ENCODE peak calls at places on chromosomes 1 and 21, in five cellular contexts. E is T1000, Y is AG04450, P is lower leg skin, H is SW 1271. S is an unnamed sample.

GRCh38 chr1:199089393-199090122 is 450.7 kb downstream of the PTPRC start:
- DNase-seq in E (no peak), Y (no peak), P (no peak), H (no peak), S (no peak)

GRCh38 chr21:31543191-31543590 is 116.3 kb upstream of the SOD1 start:
- DNase-seq in E (no peak), Y (peak), P (no peak), H (no peak), S (no peak)

GRCh38 chr1:215719569-215719968 is 152.5 kb downstream of the KCTD3 start:
- DNase-seq in E (no peak), Y (no peak), P (no peak), H (no peak), S (no peak)

GRCh38 chr21:41858466-41859296 is 20.5 kb downstream of the PRDM15 start:
- DNase-seq in E (no peak), Y (no peak), P (no peak), H (no peak), S (no peak)

GRCh38 chr21:33236799-33237198 is 7.1 kb downstream of the IFNAR2 start:
- DNase-seq in E (no peak), Y (no peak), P (no peak), H (no peak), S (no peak)

GRCh38 chr1:181044449-181044966 is 10.7 kb downstream of the MR1 start:
- DNase-seq in E (no peak), Y (no peak), P (no peak), H (no peak), S (no peak)

GRCh38 chr1:66239834-66240233 is 294.1 kb upstream of the SGIP1 start:
- DNase-seq in E (no peak), Y (no peak), P (no peak), H (no peak), S (no peak)

GRCh38 chr1:25720624-25721023 is 79.4 kb upstream of the SELENON start:
- DNase-seq in E (no peak), Y (no peak), P (no peak), H (no peak), S (no peak)

GRCh38 chr1:92486251-92487077 is at the start of gene GFI1:
- DNase-seq in E (no peak), Y (no peak), P (no peak), H (no peak), S (peak)

GRCh38 chr1:15799004-15799867 is 8.2 kb downstream of the UQCRHL start:
- DNase-seq in E (peak), Y (peak), P (peak), H (peak), S (peak)

GRCh38 chr1:63958556-63958955 is 184.7 kb downstream of the ROR1 start:
- DNase-seq in E (no peak), Y (no peak), P (no peak), H (no peak), S (no peak)

GRCh38 chr1:93448983-93449805 is 1.3 kb downstream of the FNBP1L start:
- DNase-seq in E (no peak), Y (no peak), P (no peak), H (no peak), S (no peak)

GRCh38 chr21:42068592-42068991 is 2.5 kb upstream of the UMODL1 start:
- DNase-seq in E (no peak), Y (no peak), P (no peak), H (no peak), S (no peak)